ENCODE peak calls at places on chromosome 11, in six cellular contexts. One of them, this sample, is unnamed.

GRCh38 chr11:35491231-35491871 is 34.1 kb downstream of the PAMR1 start:
- DNase-seq in pancreas: no peak
- DNase-seq in DMS 273 treated with DMSO at 0.1 percent for 48 hours: no peak
- DNase-seq in activated CD8-positive, alpha-beta T cell treated with anti-CD3 and anti-CD28 coated beads, Interleukin-2, amount 10 ng/mL, durations not matched to agents 7 days and 5 days: no peak
- DNase-seq in posterior cingulate gyrus: no peak
- DNase-seq in activated T-cell treated with anti-CD3 and anti-CD28 coated beads for 48 hours: no peak
- DNase-seq in this sample: peak

GRCh38 chr11:108494182-108494581 is 4.0 kb downstream of the POGLUT3 start:
- DNase-seq in DMS 273 treated with DMSO at 0.1 percent for 48 hours: no peak
- DNase-seq in activated CD8-positive, alpha-beta T cell treated with anti-CD3 and anti-CD28 coated beads, Interleukin-2, amount 10 ng/mL, durations not matched to agents 7 days and 5 days: no peak
- DNase-seq in posterior cingulate gyrus: no peak
- DNase-seq in activated T-cell treated with anti-CD3 and anti-CD28 coated beads for 48 hours: no peak
- DNase-seq in pancreas: no peak
- DNase-seq in this sample: no peak

GRCh38 chr11:106231591-106231990 is 154.1 kb downstream of the AASDHPPT start:
- DNase-seq in DMS 273 treated with DMSO at 0.1 percent for 48 hours: no peak
- DNase-seq in pancreas: no peak
- DNase-seq in posterior cingulate gyrus: no peak
- DNase-seq in activated CD8-positive, alpha-beta T cell treated with anti-CD3 and anti-CD28 coated beads, Interleukin-2, amount 10 ng/mL, durations not matched to agents 7 days and 5 days: no peak
- DNase-seq in activated T-cell treated with anti-CD3 and anti-CD28 coated beads for 48 hours: no peak
- DNase-seq in this sample: no peak

GRCh38 chr11:70783821-70784220 is 385.5 kb downstream of the CTTN start:
- DNase-seq in posterior cingulate gyrus: no peak
- DNase-seq in pancreas: no peak
- DNase-seq in DMS 273 treated with DMSO at 0.1 percent for 48 hours: no peak
- DNase-seq in activated T-cell treated with anti-CD3 and anti-CD28 coated beads for 48 hours: no peak
- DNase-seq in activated CD8-positive, alpha-beta T cell treated with anti-CD3 and anti-CD28 coated beads, Interleukin-2, amount 10 ng/mL, durations not matched to agents 7 days and 5 days: no peak
- DNase-seq in this sample: no peak

GRCh38 chr11:7546324-7546791 is 32.6 kb downstream of the PPFIBP2 start:
- DNase-seq in pancreas: no peak
- DNase-seq in activated CD8-positive, alpha-beta T cell treated with anti-CD3 and anti-CD28 coated beads, Interleukin-2, amount 10 ng/mL, durations not matched to agents 7 days and 5 days: no peak
- DNase-seq in posterior cingulate gyrus: no peak
- DNase-seq in DMS 273 treated with DMSO at 0.1 percent for 48 hours: no peak
- DNase-seq in activated T-cell treated with anti-CD3 and anti-CD28 coated beads for 48 hours: no peak
- DNase-seq in this sample: no peak

GRCh38 chr11:14149683-14150082 is 187.2 kb downstream of the SPON1 start:
- DNase-seq in posterior cingulate gyrus: no peak
- DNase-seq in activated CD8-positive, alpha-beta T cell treated with anti-CD3 and anti-CD28 coated beads, Interleukin-2, amount 10 ng/mL, durations not matched to agents 7 days and 5 days: no peak
- DNase-seq in DMS 273 treated with DMSO at 0.1 percent for 48 hours: no peak
- DNase-seq in pancreas: no peak
- DNase-seq in activated T-cell treated with anti-CD3 and anti-CD28 coated beads for 48 hours: no peak
- DNase-seq in this sample: no peak

GRCh38 chr11:76208829-76209670 is 2.7 kb upstream of the WNT11 start:
- DNase-seq in pancreas: peak
- DNase-seq in posterior cingulate gyrus: no peak
- DNase-seq in activated CD8-positive, alpha-beta T cell treated with anti-CD3 and anti-CD28 coated beads, Interleukin-2, amount 10 ng/mL, durations not matched to agents 7 days and 5 days: peak
- DNase-seq in activated T-cell treated with anti-CD3 and anti-CD28 coated beads for 48 hours: peak
- DNase-seq in DMS 273 treated with DMSO at 0.1 percent for 48 hours: no peak
- DNase-seq in this sample: peak

GRCh38 chr11:126007263-126007662 is 55.4 kb downstream of the CDON start:
- DNase-seq in activated T-cell treated with anti-CD3 and anti-CD28 coated beads for 48 hours: no peak
- DNase-seq in activated CD8-positive, alpha-beta T cell treated with anti-CD3 and anti-CD28 coated beads, Interleukin-2, amount 10 ng/mL, durations not matched to agents 7 days and 5 days: no peak
- DNase-seq in pancreas: no peak
- DNase-seq in posterior cingulate gyrus: no peak
- DNase-seq in DMS 273 treated with DMSO at 0.1 percent for 48 hours: no peak
- DNase-seq in this sample: peak

GRCh38 chr11:1516273-1517067 is 29.9 kb upstream of the MOB2 start:
- DNase-seq in DMS 273 treated with DMSO at 0.1 percent for 48 hours: no peak
- DNase-seq in pancreas: no peak
- DNase-seq in posterior cingulate gyrus: no peak
- DNase-seq in activated T-cell treated with anti-CD3 and anti-CD28 coated beads for 48 hours: no peak
- DNase-seq in activated CD8-positive, alpha-beta T cell treated with anti-CD3 and anti-CD28 coated beads, Interleukin-2, amount 10 ng/mL, durations not matched to agents 7 days and 5 days: no peak
- DNase-seq in this sample: peak

GRCh38 chr11:75423721-75424120 is 9.3 kb downstream of the KLHL35 start:
- DNase-seq in activated CD8-positive, alpha-beta T cell treated with anti-CD3 and anti-CD28 coated beads, Interleukin-2, amount 10 ng/mL, durations not matched to agents 7 days and 5 days: no peak
- DNase-seq in pancreas: peak
- DNase-seq in activated T-cell treated with anti-CD3 and anti-CD28 coated beads for 48 hours: no peak
- DNase-seq in posterior cingulate gyrus: no peak
- DNase-seq in DMS 273 treated with DMSO at 0.1 percent for 48 hours: no peak
- DNase-seq in this sample: no peak

GRCh38 chr11:82701847-82702520 is 31.7 kb downstream of the FAM181B start:
- DNase-seq in activated CD8-positive, alpha-beta T cell treated with anti-CD3 and anti-CD28 coated beads, Interleukin-2, amount 10 ng/mL, durations not matched to agents 7 days and 5 days: peak
- DNase-seq in posterior cingulate gyrus: no peak
- DNase-seq in DMS 273 treated with DMSO at 0.1 percent for 48 hours: no peak
- DNase-seq in pancreas: no peak
- DNase-seq in activated T-cell treated with anti-CD3 and anti-CD28 coated beads for 48 hours: no peak
- DNase-seq in this sample: peak

GRCh38 chr11:6297831-6298230 is 22.5 kb downstream of the CAVIN3 start:
- DNase-seq in pancreas: no peak
- DNase-seq in DMS 273 treated with DMSO at 0.1 percent for 48 hours: no peak
- DNase-seq in activated T-cell treated with anti-CD3 and anti-CD28 coated beads for 48 hours: no peak
- DNase-seq in posterior cingulate gyrus: no peak
- DNase-seq in activated CD8-positive, alpha-beta T cell treated with anti-CD3 and anti-CD28 coated beads, Interleukin-2, amount 10 ng/mL, durations not matched to agents 7 days and 5 days: no peak
- DNase-seq in this sample: no peak

GRCh38 chr11:124746621-124747243 is 5.3 kb downstream of the VSIG2 start:
- DNase-seq in posterior cingulate gyrus: no peak
- DNase-seq in pancreas: peak
- DNase-seq in DMS 273 treated with DMSO at 0.1 percent for 48 hours: no peak
- DNase-seq in activated CD8-positive, alpha-beta T cell treated with anti-CD3 and anti-CD28 coated beads, Interleukin-2, amount 10 ng/mL, durations not matched to agents 7 days and 5 days: peak
- DNase-seq in activated T-cell treated with anti-CD3 and anti-CD28 coated beads for 48 hours: peak
- DNase-seq in this sample: peak

GRCh38 chr11:117818036-117818858 is 6.3 kb downstream of the FXYD2 start:
- DNase-seq in activated CD8-positive, alpha-beta T cell treated with anti-CD3 and anti-CD28 coated beads, Interleukin-2, amount 10 ng/mL, durations not matched to agents 7 days and 5 days: peak
- DNase-seq in activated T-cell treated with anti-CD3 and anti-CD28 coated beads for 48 hours: no peak
- DNase-seq in posterior cingulate gyrus: no peak
- DNase-seq in pancreas: no peak
- DNase-seq in DMS 273 treated with DMSO at 0.1 percent for 48 hours: no peak
- DNase-seq in this sample: peak

GRCh38 chr11:90867416-90867815 is 644.6 kb upstream of the CHORDC1 start:
- DNase-seq in activated CD8-positive, alpha-beta T cell treated with anti-CD3 and anti-CD28 coated beads, Interleukin-2, amount 10 ng/mL, durations not matched to agents 7 days and 5 days: no peak
- DNase-seq in DMS 273 treated with DMSO at 0.1 percent for 48 hours: no peak
- DNase-seq in pancreas: no peak
- DNase-seq in posterior cingulate gyrus: no peak
- DNase-seq in activated T-cell treated with anti-CD3 and anti-CD28 coated beads for 48 hours: no peak
- DNase-seq in this sample: no peak